ENCODE peak calls at places on chromosome 13, in seven cellular contexts. T is GM23338, M is K562, P is breast epithelium, Z is Panc1, W is transverse colon, G is suprapubic skin. O is an unnamed sample.

GRCh38 chr13:25148005-25148798 is 23.9 kb downstream of the AMER2 start:
- DNase-seq in W (no peak), M (no peak), G (no peak), P (no peak), T (no peak), Z (no peak), O (no peak)

GRCh38 chr13:39468306-39468705 is 134.7 kb downstream of the LHFPL6 start:
- DNase-seq in T (no peak), Z (no peak), M (no peak), G (no peak), P (no peak), W (no peak), O (no peak)

GRCh38 chr13:74825170-74825948 is 656.6 kb downstream of the TBC1D4 start:
- DNase-seq in Z (no peak), G (no peak), W (no peak), M (no peak), P (no peak), T (peak), O (no peak)

GRCh38 chr13:113083402-113084061 is 22.1 kb upstream of the F7 start:
- DNase-seq in M (peak), W (peak), P (peak), Z (peak), T (no peak), G (no peak), O (no peak)

GRCh38 chr13:40694426-40694825 is 28.0 kb upstream of the FOXO1 start:
- DNase-seq in G (no peak), M (no peak), T (no peak), Z (no peak), P (no peak), W (no peak), O (no peak)

GRCh38 chr13:28059214-28059613 is 41.2 kb downstream of the FLT3 start:
- DNase-seq in M (peak), W (peak), Z (no peak), P (no peak), G (no peak), T (peak), O (no peak)

GRCh38 chr13:61258185-61258584 is 157.5 kb downstream of the PCDH20 start:
- DNase-seq in T (no peak), G (no peak), Z (no peak), W (no peak), M (no peak), P (no peak), O (no peak)

GRCh38 chr13:57631607-57632275 is at the start of gene PCDH17:
- DNase-seq in Z (no peak), G (no peak), M (no peak), P (no peak), T (peak), W (peak), O (no peak)

GRCh38 chr13:96200810-96201209 is 110.9 kb downstream of the HS6ST3 start:
- DNase-seq in G (no peak), T (no peak), P (no peak), Z (no peak), W (no peak), M (no peak), O (no peak)

GRCh38 chr13:33318037-33318436 is 32.5 kb upstream of the STARD13 start:
- DNase-seq in P (no peak), W (no peak), M (no peak), G (no peak), Z (no peak), T (no peak), O (no peak)

GRCh38 chr13:108156749-108157148 is 58.6 kb downstream of the LIG4 start:
- DNase-seq in M (no peak), T (no peak), P (no peak), Z (no peak), G (no peak), W (no peak), O (no peak)

GRCh38 chr13:76879211-76879875 is 6.9 kb downstream of the KCTD12 start:
- DNase-seq in G (peak), M (no peak), Z (no peak), T (no peak), P (peak), W (peak), O (no peak)

GRCh38 chr13:113148407-113148806 is 10.0 kb upstream of the PROZ start:
- DNase-seq in P (no peak), Z (no peak), G (no peak), T (no peak), W (no peak), M (no peak), O (peak)

GRCh38 chr13:95426631-95427030 is 125.4 kb upstream of the ABCC4 start:
- DNase-seq in G (no peak), Z (no peak), W (no peak), T (no peak), P (no peak), M (no peak), O (peak)

GRCh38 chr13:101942535-101943157 is 459.2 kb downstream of the FGF14 start:
- DNase-seq in W (no peak), P (no peak), T (no peak), Z (no peak), M (no peak), G (no peak), O (no peak)

GRCh38 chr13:53545340-53545941 is 516.8 kb downstream of the OLFM4 start:
- DNase-seq in T (peak), P (no peak), W (no peak), Z (no peak), G (no peak), M (no peak), O (no peak)

GRCh38 chr13:31201341-31202024 is 1.7 kb downstream of the B3GLCT start:
- DNase-seq in Z (no peak), W (no peak), T (no peak), G (no peak), M (no peak), P (no peak), O (no peak)

GRCh38 chr13:82407321-82407720 is 1475.0 kb downstream of the SLITRK1 start:
- DNase-seq in G (no peak), M (no peak), Z (no peak), P (no peak), W (no peak), T (peak), O (no peak)

GRCh38 chr13:70964124-70964523 is 855.9 kb upstream of the KLHL1 start:
- DNase-seq in G (no peak), M (no peak), Z (no peak), W (no peak), T (no peak), P (no peak), O (no peak)

GRCh38 chr13:39485314-39485700 is 117.7 kb downstream of the LHFPL6 start:
- DNase-seq in T (no peak), G (no peak), P (no peak), W (no peak), Z (no peak), M (no peak), O (no peak)

GRCh38 chr13:64293923-64294322 is 2878.3 kb upstream of the PCDH20 start:
- DNase-seq in P (no peak), W (no peak), Z (no peak), M (no peak), T (no peak), G (no peak), O (no peak)

GRCh38 chr13:101916108-101916757 is 463.8 kb downstream of the ITGBL1 start:
- DNase-seq in M (peak), W (no peak), G (no peak), Z (no peak), P (no peak), T (peak), O (no peak)

GRCh38 chr13:112693831-112694497 is 4.1 kb downstream of the ATP11A start:
- DNase-seq in T (no peak), M (no peak), G (no peak), W (no peak), P (no peak), Z (no peak), O (no peak)

GRCh38 chr13:40505196-40505595 is 161.2 kb downstream of the FOXO1 start:
- DNase-seq in P (no peak), M (no peak), Z (no peak), W (no peak), T (no peak), G (no peak), O (no peak)

GRCh38 chr13:59086147-59086546 is 1077.6 kb downstream of the DIAPH3 start:
- DNase-seq in W (no peak), G (no peak), P (no peak), M (no peak), Z (no peak), T (no peak), O (no peak)

GRCh38 chr13:34733720-34734119 is 208.3 kb upstream of the NBEA start:
- DNase-seq in Z (no peak), T (no peak), M (no peak), W (no peak), P (no peak), G (no peak), O (no peak)

GRCh38 chr13:72556945-72557344 is 170.5 kb downstream of the MZT1 start:
- DNase-seq in P (no peak), T (no peak), G (no peak), W (no peak), M (no peak), Z (no peak), O (no peak)

GRCh38 chr13:28531195-28531955 is 36.4 kb upstream of the FLT1 start:
- DNase-seq in G (no peak), T (peak), Z (no peak), W (peak), P (no peak), M (no peak), O (no peak)

GRCh38 chr13:68509734-68510621 is 1279.8 kb upstream of the PCDH9 start:
- DNase-seq in G (no peak), M (no peak), P (no peak), T (no peak), Z (no peak), W (no peak), O (no peak)

GRCh38 chr13:113110048-113110851 is 4.7 kb downstream of the F7 start:
- DNase-seq in T (peak), Z (no peak), G (peak), W (no peak), P (no peak), M (no peak), O (no peak)

GRCh38 chr13:109213714-109214113 is 572.7 kb downstream of the IRS2 start:
- DNase-seq in Z (no peak), W (no peak), M (no peak), G (no peak), T (no peak), P (no peak), O (no peak)

GRCh38 chr13:40665061-40665753 is 1.2 kb downstream of the FOXO1 start:
- DNase-seq in W (peak), G (no peak), P (peak), T (peak), M (peak), Z (no peak), O (no peak)

DNA sequence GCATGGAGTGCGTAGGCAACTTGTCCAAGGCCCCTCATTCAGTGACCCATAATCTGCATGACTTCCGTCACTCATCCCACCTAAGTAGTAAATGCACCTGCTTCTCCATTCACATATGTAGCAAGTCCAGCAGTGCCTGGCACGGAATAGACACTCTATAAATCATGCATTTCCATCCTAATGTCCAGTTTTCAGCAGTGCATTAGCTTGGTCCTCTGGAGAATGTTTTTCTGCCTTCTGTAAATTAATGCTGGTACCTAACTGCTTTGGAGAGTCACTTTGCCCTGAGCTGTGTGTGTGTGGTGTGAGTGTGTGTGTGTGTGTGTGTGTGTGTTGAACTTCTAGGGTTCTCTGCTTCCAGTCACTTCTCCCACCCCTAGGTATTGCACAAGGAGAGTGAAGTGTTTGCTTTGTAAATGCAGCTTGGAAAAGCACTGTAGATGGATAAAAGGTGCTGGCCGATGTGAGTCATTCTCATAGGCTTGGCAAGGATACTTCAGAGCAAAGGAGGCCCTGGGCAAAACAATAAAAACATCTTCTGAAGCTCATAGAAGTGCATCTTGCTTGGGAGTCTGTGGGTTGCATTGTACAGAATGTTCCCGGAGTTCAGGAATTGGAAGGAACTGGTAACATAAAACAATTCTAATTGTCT is 181.8 kb downstream of the KATNAL1 start:
- DNase-seq in W (no peak), M (no peak), Z (no peak), T (no peak), P (peak), G (no peak), O (no peak)
- TF ChIP-seq POLR2AphosphoS5 in W (peak), M (no peak), Z (no peak), T (no peak), P (no peak), G (peak), O (peak)

DNA sequence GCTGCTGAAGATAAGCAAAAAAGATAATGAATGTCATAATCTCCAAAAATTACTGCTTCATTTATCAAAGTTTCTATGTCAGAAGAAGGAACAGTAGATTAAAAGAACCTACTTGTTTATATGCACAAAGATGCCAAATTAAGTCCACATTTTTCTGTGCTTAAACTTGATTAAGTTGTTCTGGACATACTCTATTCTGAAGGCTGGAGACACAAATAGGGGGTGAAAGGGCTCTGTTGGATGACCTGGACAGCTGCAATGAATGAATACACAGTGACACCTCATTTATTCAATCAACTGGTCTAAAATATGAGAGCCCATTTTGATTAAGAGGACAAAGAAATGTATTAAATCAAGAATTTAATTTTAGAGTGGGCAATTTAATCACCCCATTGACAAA is 276.3 kb upstream of the PCDH9 start:
- DNase-seq in Z (no peak), W (no peak), G (no peak), M (no peak), P (no peak), T (no peak), O (no peak)
- TF ChIP-seq POLR2AphosphoS5 in Z (no peak), W (no peak), G (no peak), M (no peak), P (no peak), T (no peak), O (no peak)

GRCh38 chr13:49560270-49561063 is 24.9 kb downstream of the RCBTB1 start:
- DNase-seq in T (peak), P (no peak), W (peak), Z (no peak), G (no peak), M (peak), O (no peak)
- TF ChIP-seq POLR2AphosphoS5 in T (no peak), P (no peak), W (no peak), Z (no peak), G (no peak), M (no peak), O (no peak)

GRCh38 chr13:98449273-98449672 is 127.6 kb downstream of the STK24 start:
- DNase-seq in P (no peak), G (no peak), M (no peak), W (no peak), T (no peak), Z (no peak), O (no peak)

GRCh38 chr13:98450495-98451167 is 126.3 kb downstream of the STK24 start:
- DNase-seq in W (no peak), M (no peak), G (no peak), Z (no peak), T (peak), P (no peak), O (no peak)

GRCh38 chr13:98451676-98452105 is 125.2 kb downstream of the STK24 start:
- DNase-seq in P (no peak), W (no peak), Z (no peak), G (no peak), T (no peak), M (no peak), O (no peak)

GRCh38 chr13:98448642-98448928 is 128.3 kb downstream of the STK24 start:
- DNase-seq in G (no peak), P (no peak), M (no peak), W (no peak), T (no peak), Z (no peak), O (no peak)

GRCh38 chr13:98450012-98450411 is 126.9 kb downstream of the STK24 start:
- DNase-seq in T (no peak), G (no peak), Z (no peak), P (no peak), M (no peak), W (no peak), O (no peak)
- TF ChIP-seq POLR2AphosphoS5 in T (no peak), G (no peak), Z (no peak), P (no peak), M (no peak), W (no peak), O (peak)

GRCh38 chr13:100526299-100527030 is 62.1 kb downstream of the GGACT start:
- DNase-seq in W (no peak), Z (no peak), T (peak), G (peak), M (no peak), P (no peak), O (no peak)
- TF ChIP-seq POLR2AphosphoS5 in W (no peak), Z (no peak), T (no peak), G (no peak), M (no peak), P (no peak), O (no peak)

DNA sequence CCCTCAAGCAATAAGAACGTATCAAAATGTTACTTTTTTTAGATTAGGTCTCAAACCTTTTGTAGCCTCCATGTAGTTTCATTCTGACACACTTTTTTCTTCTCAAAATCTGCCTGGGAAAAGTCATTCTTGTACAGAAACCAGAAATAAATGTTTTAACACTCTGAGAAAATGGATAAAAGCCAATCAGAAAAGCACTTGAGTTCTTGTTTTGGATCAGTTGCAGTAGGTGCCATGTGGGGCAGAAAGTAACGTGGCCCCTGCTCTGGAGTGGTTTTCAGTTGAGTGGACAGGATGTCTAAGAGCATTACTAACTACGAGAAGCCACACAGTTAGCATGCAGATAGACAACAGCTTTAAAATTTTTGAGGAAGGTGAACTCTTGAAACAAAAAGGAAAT is 19.1 kb downstream of the GPR183 start:
- DNase-seq in P (no peak), W (no peak), M (no peak), G (no peak), Z (no peak), T (no peak), O (no peak)
- TF ChIP-seq POLR2AphosphoS5 in P (no peak), W (no peak), M (no peak), G (no peak), Z (no peak), T (no peak), O (no peak)

GRCh38 chr13:45337803-45338202 is 3.2 kb downstream of the TPT1 start:
- DNase-seq in M (no peak), G (no peak), P (no peak), Z (no peak), T (no peak), W (no peak), O (no peak)

GRCh38 chr13:45333973-45334922 is 6.7 kb downstream of the TPT1 start:
- DNase-seq in M (no peak), G (no peak), W (no peak), Z (no peak), P (no peak), T (peak), O (no peak)

GRCh38 chr13:45337395-45337794 is 3.6 kb downstream of the TPT1 start:
- DNase-seq in Z (no peak), M (no peak), W (no peak), G (no peak), T (no peak), P (no peak), O (no peak)

GRCh38 chr13:45335397-45336024 is 5.5 kb downstream of the TPT1 start:
- DNase-seq in P (no peak), G (no peak), W (no peak), Z (no peak), T (no peak), M (no peak), O (no peak)

DNA sequence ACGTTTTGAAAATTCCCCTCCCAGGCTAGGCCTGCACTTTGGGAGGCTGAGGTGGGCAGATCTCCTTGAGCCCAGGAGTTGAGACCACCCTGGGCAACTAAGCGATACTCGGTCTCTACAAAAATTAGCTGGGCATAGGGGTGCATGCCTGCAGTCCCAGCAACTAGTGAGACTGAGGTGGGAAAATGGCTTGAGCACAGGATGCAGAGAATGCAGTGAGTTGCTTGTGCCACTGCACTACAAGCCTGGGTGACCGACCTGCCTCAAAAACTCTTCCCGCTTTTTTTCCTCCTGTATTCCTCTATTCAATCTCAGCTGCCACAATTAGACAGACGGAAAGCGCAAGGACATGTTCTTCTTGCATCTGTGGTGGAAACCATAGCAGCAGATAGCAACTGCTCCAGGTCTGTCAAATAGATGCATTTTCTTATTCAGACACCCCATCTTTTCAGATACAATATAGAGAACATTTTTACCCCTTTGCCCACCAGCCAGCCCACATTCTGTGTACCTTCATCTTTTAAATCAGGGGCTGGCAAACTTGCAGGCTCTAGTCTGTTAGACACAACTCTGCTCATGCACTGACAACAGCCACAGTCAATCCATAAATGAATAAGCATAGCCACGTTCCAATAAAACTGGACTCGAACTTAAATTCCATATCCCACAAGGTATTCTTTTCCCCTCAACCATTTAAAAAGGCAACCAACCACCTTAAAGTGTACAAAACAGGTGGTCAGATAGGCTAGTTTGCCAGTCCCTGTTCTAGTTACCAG is 4.8 kb downstream of the TPT1 start:
- DNase-seq in Z (no peak), T (peak), W (no peak), G (no peak), M (no peak), P (no peak), O (no peak)
- TF ChIP-seq POLR2AphosphoS5 in Z (no peak), T (peak), W (no peak), G (no peak), M (peak), P (peak), O (no peak)